ENCODE peak calls at places on chromosomes 2 and 18, in eight cellular contexts. E, O, I, D, K, A, J and Z are unnamed samples.

GRCh38 chr18:79584491-79585394 is 94.9 kb upstream of the CTDP1 start:
- DNase-seq in E (no peak), O (no peak), I (no peak), D (no peak), K (no peak), A (no peak), J (no peak), Z (no peak)

GRCh38 chr2:140657657-140658056 is 1473.2 kb downstream of the LRP1B start:
- DNase-seq in E (no peak), O (no peak), I (no peak), D (no peak), K (no peak), A (no peak), J (no peak), Z (no peak)

GRCh38 chr2:212042562-212042961 is 496.0 kb downstream of the ERBB4 start:
- DNase-seq in E (no peak), O (no peak), I (no peak), D (no peak), K (no peak), A (no peak), J (no peak), Z (no peak)

GRCh38 chr2:224405841-224406370 is 4.0 kb upstream of the FAM124B start:
- DNase-seq in E (no peak), O (no peak), I (no peak), D (peak), K (no peak), A (no peak), J (no peak), Z (no peak)

GRCh38 chr2:42756150-42756549 is 7.8 kb downstream of the OXER1 start:
- DNase-seq in E (no peak), O (no peak), I (no peak), D (no peak), K (no peak), A (no peak), J (no peak), Z (no peak)

GRCh38 chr2:160918909-160919503 is 241.2 kb upstream of the TANK start:
- DNase-seq in E (peak), O (no peak), I (peak), D (peak), K (peak), A (peak), J (no peak), Z (no peak)

GRCh38 chr2:83615491-83615890 is 843.6 kb downstream of the SUCLG1 start:
- DNase-seq in E (no peak), O (no peak), I (no peak), D (no peak), K (no peak), A (no peak), J (no peak), Z (no peak)

GRCh38 chr18:56068030-56068671 is 480.2 kb upstream of the TCF4 start:
- DNase-seq in E (no peak), O (no peak), I (peak), D (peak), K (no peak), A (no peak), J (no peak), Z (no peak)

GRCh38 chr2:189318761-189319160 is 122.5 kb upstream of the WDR75 start:
- DNase-seq in E (no peak), O (no peak), I (no peak), D (no peak), K (no peak), A (no peak), J (no peak), Z (no peak)

GRCh38 chr18:36411745-36412168 is 114.2 kb downstream of the FHOD3 start:
- DNase-seq in E (no peak), O (no peak), I (no peak), D (peak), K (peak), A (no peak), J (no peak), Z (no peak)

GRCh38 chr2:72278046-72278445 is 130.4 kb upstream of the CYP26B1 start:
- DNase-seq in E (no peak), O (no peak), I (no peak), D (peak), K (no peak), A (no peak), J (no peak), Z (no peak)

GRCh38 chr2:121255363-121255762 is 29.6 kb downstream of the TFCP2L1 start:
- DNase-seq in E (no peak), O (no peak), I (no peak), D (no peak), K (no peak), A (no peak), J (no peak), Z (no peak)

GRCh38 chr2:137924019-137924418 is 40.3 kb upstream of the HNMT start:
- DNase-seq in E (no peak), O (no peak), I (no peak), D (no peak), K (no peak), A (no peak), J (no peak), Z (no peak)

GRCh38 chr18:6777509-6777908 is 48.0 kb downstream of the ARHGAP28 start:
- DNase-seq in E (no peak), O (no peak), I (no peak), D (no peak), K (no peak), A (no peak), J (no peak), Z (no peak)

GRCh38 chr2:161208527-161209139 is 48.4 kb downstream of the TANK start:
- DNase-seq in E (no peak), O (no peak), I (peak), D (peak), K (no peak), A (no peak), J (no peak), Z (no peak)

GRCh38 chr2:111667542-111668273 is 216.3 kb downstream of the ANAPC1 start:
- DNase-seq in E (no peak), O (no peak), I (peak), D (peak), K (no peak), A (peak), J (no peak), Z (peak)

GRCh38 chr18:12408247-12408869 is 629 bp downstream of the PRELID3A start:
- DNase-seq in E (no peak), O (peak), I (no peak), D (peak), K (peak), A (no peak), J (no peak), Z (no peak)

GRCh38 chr18:70634576-70635147 is 345.8 kb downstream of the SOCS6 start:
- DNase-seq in E (no peak), O (no peak), I (no peak), D (peak), K (no peak), A (no peak), J (no peak), Z (no peak)

GRCh38 chr2:53353372-53354111 is 414.1 kb upstream of the CHAC2 start:
- DNase-seq in E (no peak), O (no peak), I (peak), D (peak), K (no peak), A (no peak), J (no peak), Z (no peak)

GRCh38 chr18:21260621-21261020 is 18.6 kb downstream of the GREB1L start:
- DNase-seq in E (no peak), O (no peak), I (no peak), D (no peak), K (no peak), A (no peak), J (no peak), Z (no peak)